ENCODE peak calls at places on chromosomes 11 and 22, in ten cellular contexts. H, D, W, S, X, F, E, A, B and O are unnamed samples.

GRCh38 chr11:112785104-112785503 is 176.1 kb upstream of the NCAM1 start:
- DNase-seq in D (no peak), B (no peak), A (no peak), W (no peak), F (peak; percentile 37), H (no peak), X (peak; percentile 33), E (no peak), S (no peak), O (no peak)

GRCh38 chr22:46592390-46592872 is 27.8 kb upstream of the GRAMD4 start:
- DNase-seq in E (peak; percentile 56), X (no peak), S (no peak), A (no peak), D (peak; percentile 33), W (no peak), B (peak; percentile 38), H (no peak), F (no peak), O (no peak)

GRCh38 chr11:35927730-35928129 is 16.1 kb upstream of the LDLRAD3 start:
- DNase-seq in A (no peak), S (no peak), W (peak; percentile 22), H (no peak), E (peak; percentile 34), X (peak; percentile 92), F (peak; percentile 83), B (no peak), D (no peak), O (no peak)

GRCh38 chr22:43745783-43746356 is 66.2 kb downstream of the EFCAB6 start:
- DNase-seq in S (no peak), E (no peak), H (no peak), D (no peak), B (no peak), X (no peak), A (no peak), F (no peak), W (no peak), O (no peak)

GRCh38 chr11:18802381-18803257 is 11.0 kb upstream of the PTPN5 start:
- DNase-seq in S (peak; percentile 57), D (peak; percentile 4), F (no peak), A (peak; percentile 16), X (peak; percentile 68), E (peak; percentile 80), W (peak; percentile 60), B (no peak), H (peak; percentile 5), O (no peak)

GRCh38 chr22:28112548-28113043 is 193.5 kb upstream of the PITPNB start:
- DNase-seq in F (peak; percentile 30), W (peak; percentile 25), X (peak; percentile 83), A (no peak), E (peak; percentile 93), S (peak; percentile 58), D (no peak), H (no peak), B (no peak), O (no peak)

GRCh38 chr11:12846766-12847615 is 162.1 kb upstream of the RASSF10 start:
- DNase-seq in D (no peak), B (no peak), E (no peak), F (no peak), X (no peak), W (no peak), A (no peak), H (no peak), S (no peak), O (no peak)

GRCh38 chr11:93585758-93586157 is 42.6 kb upstream of the SMCO4 start:
- DNase-seq in X (peak; percentile 90), D (no peak), F (no peak), E (no peak), A (no peak), S (no peak), W (peak; percentile 27), B (no peak), H (no peak), O (no peak)

GRCh38 chr22:26483043-26483438 is 542 bp downstream of the HPS4 start:
- DNase-seq in B (no peak), H (no peak), W (no peak), E (no peak), S (no peak), A (no peak), F (no peak), D (no peak), X (no peak), O (no peak)

GRCh38 chr22:26890870-26891269 is 233.5 kb downstream of the MIAT start:
- DNase-seq in A (no peak), B (no peak), D (no peak), E (peak; percentile 69), W (peak; percentile 19), X (no peak), F (no peak), H (no peak), S (no peak), O (no peak)